ENCODE peak calls at places on chromosome 15, in four cellular contexts. G, Z, F and Q are unnamed samples. For H3K4me1, the result is how much of the 10 kb centered on the place peaks cover.

GRCh38 chr15:74769463-74770025 is 12.3 kb upstream of the CSK start:
- DNase-seq in F (no peak), Z (no peak), G (no peak), Q (no peak)

GRCh38 chr15:73371812-73372211 is 3.1 kb upstream of the HCN4 start:
- DNase-seq in G (no peak), F (no peak), Z (no peak), Q (no peak)

GRCh38 chr15:88648357-88649214 is 9.8 kb downstream of the ISG20 start:
- DNase-seq in F (no peak), Z (no peak), G (no peak), Q (no peak)

GRCh38 chr15:40472171-40472727 is 1.5 kb downstream of the CHST14 start:
- DNase-seq in G (no peak), F (no peak), Z (no peak), Q (no peak)

GRCh38 chr15:101264011-101264410 is 12.2 kb upstream of the CHSY1 start:
- DNase-seq in F (no peak), G (no peak), Z (no peak), Q (no peak)

GRCh38 chr15:25862087-25862468 is 1.0 kb downstream of the ATP10A start:
- DNase-seq in F (no peak), Z (no peak), G (no peak), Q (no peak)

GRCh38 chr15:28903555-28903954 is 17.8 kb downstream of the APBA2 start:
- DNase-seq in F (no peak), Z (no peak), G (no peak), Q (no peak)

GRCh38 chr15:34018021-34018645 is 20.9 kb downstream of the AVEN start:
- DNase-seq in G (no peak), Z (no peak), F (no peak), Q (no peak)

GRCh38 chr15:82832601-82833209 is 23.3 kb downstream of the WHAMM start:
- DNase-seq in Z (no peak), F (peak), G (no peak), Q (no peak)

GRCh38 chr15:88491158-88491557 is 23.6 kb downstream of the MRPS11 start:
- DNase-seq in Z (no peak), G (no peak), F (no peak), Q (no peak)

GRCh38 chr15:49247556-49248102 is 77.6 kb downstream of the GALK2 start:
- DNase-seq in Z (no peak), F (no peak), G (no peak), Q (no peak)

GRCh38 chr15:33091983-33092688 is 102.4 kb downstream of the FMN1 start:
- DNase-seq in G (no peak), Z (no peak), F (no peak), Q (no peak)

GRCh38 chr15:82944038-82944437 is 8.5 kb downstream of the HOMER2 start:
- DNase-seq in F (no peak), G (no peak), Z (no peak), Q (no peak)

GRCh38 chr15:33243393-33243792 is 48.9 kb upstream of the FMN1 start:
- DNase-seq in Z (no peak), F (no peak), G (no peak), Q (no peak)

GRCh38 chr15:98800437-98801233 is 152.3 kb downstream of the IGF1R start:
- DNase-seq in G (peak), Z (no peak), F (peak), Q (no peak)

GRCh38 chr15:98801234-98801561 is 152.9 kb downstream of the IGF1R start:
- DNase-seq in G (no peak), Z (no peak), F (no peak), Q (no peak)

GRCh38 chr15:98803228-98804056 is 155.1 kb downstream of the IGF1R start:
- DNase-seq in G (no peak), Z (no peak), F (no peak), Q (no peak)

GRCh38 chr15:98804057-98804380 is 155.7 kb downstream of the IGF1R start:
- DNase-seq in F (no peak), G (no peak), Z (no peak), Q (no peak)

GRCh38 chr15:98802187-98802586 is 153.8 kb downstream of the IGF1R start:
- DNase-seq in Z (no peak), F (no peak), G (no peak), Q (no peak)
- H3K4me1 ChIP-seq in Z (under half), F (half or more), G (under half), Q (half or more)

GRCh38 chr15:80856400-80856799 is 77.2 kb downstream of the CEMIP start:
- DNase-seq in F (peak), G (no peak), Z (no peak), Q (no peak)
- H3K27ac ChIP-seq in F (peak), G (no peak), Z (no peak), Q (peak)

GRCh38 chr15:60804551-60804950 is 325.6 kb upstream of the ICE2 start:
- DNase-seq in Z (no peak), F (no peak), G (no peak), Q (no peak)
- H3K4me1 ChIP-seq in Z (under half), F (under half), G (under half), Q (under half)

GRCh38 chr15:78148392-78149067 is 632 bp upstream of the IDH3A start:
- DNase-seq in G (no peak), Z (no peak), F (no peak), Q (no peak)
- H3K27ac ChIP-seq in G (no peak), Z (peak), F (peak), Q (peak)

GRCh38 chr15:72042054-72042453 is 75.9 kb downstream of the MYO9A start:
- DNase-seq in F (no peak), G (no peak), Z (no peak), Q (no peak)

GRCh38 chr15:72042865-72043264 is 75.1 kb downstream of the MYO9A start:
- DNase-seq in Z (no peak), G (no peak), F (no peak), Q (no peak)

GRCh38 chr15:72050700-72051099 is 67.2 kb downstream of the MYO9A start:
- DNase-seq in G (no peak), Z (no peak), F (no peak), Q (no peak)

DNA sequence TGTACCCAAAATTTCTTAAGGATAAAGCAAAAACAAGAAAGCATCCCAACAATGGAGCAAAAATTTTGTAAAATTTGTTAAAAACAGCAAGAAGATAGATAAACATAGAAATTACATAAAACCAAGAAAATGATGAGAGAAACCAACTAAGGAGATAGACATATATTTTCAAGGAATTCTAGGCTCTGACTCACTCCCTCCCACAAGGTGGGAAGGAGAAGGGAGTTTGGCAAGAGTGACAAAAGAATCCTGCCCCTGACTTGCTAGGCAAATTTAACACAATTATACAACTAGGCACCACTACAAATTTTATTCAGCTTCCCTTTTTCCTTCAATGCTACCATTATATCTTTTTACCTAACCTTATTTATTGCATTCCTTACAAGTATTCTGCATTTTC is 70.9 kb downstream of the MYO9A start:
- DNase-seq in G (no peak), F (no peak), Z (no peak), Q (no peak)
- H3K4me1 ChIP-seq in G (under half), F (under half), Z (under half), Q (under half)